ENCODE peak calls at places on chromosome 1, in four cellular contexts. I, C, W and H are unnamed samples.

GRCh38 chr1:51840743-51841461 is 37.6 kb downstream of the NRDC start:
- DNase-seq in W (no peak), C (no peak), I (no peak), H (no peak)

GRCh38 chr1:201221201-201221846 is 30.7 kb downstream of the IGFN1 start:
- DNase-seq in I (no peak), W (no peak), C (no peak), H (no peak)

GRCh38 chr1:165112260-165112659 is 244.3 kb downstream of the LMX1A start:
- DNase-seq in W (no peak), C (no peak), I (no peak), H (no peak)

GRCh38 chr1:16717174-16718108 is 22.9 kb upstream of the RNU1-4 start:
- DNase-seq in W (no peak), I (no peak), C (no peak), H (no peak)

GRCh38 chr1:4079815-4080214 is 179.7 kb upstream of the C1orf174 start:
- DNase-seq in I (no peak), C (no peak), W (no peak), H (no peak)

GRCh38 chr1:218930000-218930399 is 243.7 kb upstream of the LYPLAL1 start:
- DNase-seq in I (no peak), W (no peak), C (no peak), H (no peak)

GRCh38 chr1:248838357-248839167 is 538 bp downstream of the ZNF672 start:
- DNase-seq in C (peak; percentile 93), I (peak; percentile 72), W (peak; percentile 92), H (no peak)

GRCh38 chr1:69929278-69930057 is 275.9 kb downstream of the LRRC40 start:
- DNase-seq in I (no peak), C (no peak), W (no peak), H (no peak)

GRCh38 chr1:224786533-224787249 is 142.8 kb upstream of the DNAH14 start:
- DNase-seq in C (no peak), W (no peak), I (no peak), H (no peak)

GRCh38 chr1:61807606-61808005 is 65.3 kb downstream of the PATJ start:
- DNase-seq in W (no peak), I (no peak), C (no peak), H (no peak)

GRCh38 chr1:17826165-17826488 is 71.0 kb downstream of the ACTL8 start:
- DNase-seq in I (no peak), C (peak; percentile 77), W (peak; percentile 61), H (no peak)

GRCh38 chr1:109785446-109786106 is 21.9 kb upstream of the EPS8L3 start:
- DNase-seq in W (peak; percentile 5), C (no peak), I (no peak), H (no peak)

GRCh38 chr1:40039245-40039756 is 1.2 kb upstream of the CAP1 start:
- DNase-seq in C (no peak), W (no peak), I (no peak), H (no peak)

GRCh38 chr1:65812065-65812464 is 19.4 kb downstream of the PDE4B start:
- DNase-seq in C (no peak), I (no peak), W (peak; percentile 39), H (peak; percentile 35)

GRCh38 chr1:86296305-86297205 is 99.6 kb downstream of the ODF2L start:
- DNase-seq in I (no peak), W (no peak), C (no peak), H (no peak)

GRCh38 chr1:207810173-207810572 is 58.3 kb downstream of the CD46 start:
- DNase-seq in I (no peak), W (no peak), C (no peak), H (no peak)

GRCh38 chr1:180210008-180210555 is 20.0 kb upstream of the LHX4 start:
- DNase-seq in C (no peak), W (no peak), I (no peak), H (no peak)

GRCh38 chr1:211259596-211260126 is 495 bp downstream of the RCOR3 start:
- DNase-seq in C (peak; percentile 78), W (peak; percentile 61), I (peak; percentile 26), H (no peak)

GRCh38 chr1:44801491-44802305 is 1.5 kb downstream of the PLK3 start:
- DNase-seq in I (no peak), W (peak; percentile 17), C (peak; percentile 38), H (no peak)

GRCh38 chr1:7580923-7581753 is 190.0 kb upstream of the VAMP3 start:
- DNase-seq in C (peak; percentile 4), I (no peak), W (no peak), H (no peak)

GRCh38 chr1:32494711-32495337 is 30.0 kb downstream of the ZBTB8B start:
- DNase-seq in C (no peak), I (no peak), W (no peak), H (no peak)

GRCh38 chr1:220732137-220732536 is 16.0 kb upstream of the MTARC2 start:
- DNase-seq in C (no peak), I (no peak), W (no peak), H (no peak)

GRCh38 chr1:154422521-154422920 is 17.4 kb downstream of the IL6R start:
- DNase-seq in I (no peak), W (no peak), C (peak; percentile 26), H (no peak)

GRCh38 chr1:48831579-48831978 is 54.9 kb upstream of the BEND5 start:
- DNase-seq in W (no peak), I (no peak), C (no peak), H (no peak)

GRCh38 chr1:75134939-75135828 is 996 bp downstream of the LHX8 start:
- DNase-seq in I (no peak), W (no peak), C (no peak), H (no peak)

GRCh38 chr1:214864896-214865688 is 217.4 kb upstream of the KCNK2 start:
- DNase-seq in C (no peak), I (no peak), W (no peak), H (peak; percentile 35)

GRCh38 chr1:108182854-108183253 is 17.3 kb downstream of the SLC25A24 start:
- DNase-seq in W (no peak), I (no peak), C (no peak), H (no peak)
- TF ChIP-seq CTCF in W (no peak), I (no peak), C (no peak), H (no peak)

DNA sequence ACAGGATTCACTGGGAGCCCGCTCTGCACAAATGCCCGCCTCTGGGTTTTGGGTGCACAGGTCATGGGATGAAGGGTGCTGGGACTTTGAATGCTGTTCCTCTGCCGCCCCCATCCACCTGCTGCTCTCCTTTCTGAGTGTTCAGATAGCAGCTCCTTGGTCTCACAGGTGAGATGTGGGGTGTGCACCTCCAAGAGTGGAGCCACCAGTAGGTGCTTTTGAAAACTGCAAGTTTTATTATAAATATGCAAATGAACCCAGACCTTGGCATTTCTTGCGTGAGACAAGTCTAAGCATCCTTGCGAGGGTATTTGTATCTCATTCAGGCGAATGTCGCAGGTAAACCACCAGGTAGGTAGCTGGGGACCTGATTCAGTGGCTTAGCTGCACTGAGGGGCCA is 30.2 kb downstream of the OBSCN start:
- DNase-seq in W (no peak), I (no peak), C (no peak), H (no peak)
- H3K36me3 ChIP-seq in W (no peaks in the 10 kb centered on the region), I (peaks cover 25% of the 10 kb centered on the region), C (no peaks in the 10 kb centered on the region), H (peaks cover 3% of the 10 kb centered on the region)

GRCh38 chr1:47593598-47594285 is 155.9 kb downstream of the FOXD2 start:
- DNase-seq in W (no peak), C (no peak), I (no peak), H (no peak)
- H3K4me3 ChIP-seq in W (no peak overlapping the region), C (no peak overlapping the region), I (peak overlapping the region; percentile 28), H (no peak overlapping the region)

DNA sequence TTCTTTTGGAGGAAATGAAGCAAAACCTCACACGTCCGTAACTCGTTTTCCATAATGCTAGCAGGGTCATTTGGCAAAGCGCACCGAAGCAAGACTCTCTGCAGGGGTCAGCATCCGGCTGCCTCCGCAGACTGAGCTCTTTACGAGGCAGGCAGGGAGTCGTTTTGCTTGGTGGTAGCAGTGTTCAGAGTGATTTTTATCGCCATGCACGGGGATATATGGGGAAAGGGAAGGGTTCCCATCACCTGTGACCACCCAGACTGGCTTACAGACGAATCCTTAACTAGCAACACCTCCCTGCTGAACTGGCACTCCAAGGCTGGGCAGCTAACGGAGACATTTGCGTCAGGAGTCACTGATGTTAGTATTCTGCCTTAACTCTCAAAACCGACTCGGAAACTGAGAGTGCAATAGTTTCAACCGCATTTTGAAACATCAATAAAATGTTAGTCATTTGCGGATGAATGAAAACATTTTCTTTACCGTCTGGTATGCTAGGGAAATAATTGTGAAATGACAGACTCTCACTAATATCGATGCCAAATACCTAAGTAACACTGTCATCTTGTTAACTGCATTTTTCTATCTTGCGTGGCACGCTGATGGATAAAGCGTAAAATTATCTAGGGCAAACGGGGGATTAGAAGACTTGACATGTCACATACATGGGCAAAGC is 2.2 kb upstream of the NEGR1 start:
- DNase-seq in W (peak; percentile 19), C (peak; percentile 27), I (no peak), H (peak; percentile 69)
- TF ChIP-seq CTCF in W (no peak), C (no peak), I (no peak), H (peak; percentile 17)

DNA sequence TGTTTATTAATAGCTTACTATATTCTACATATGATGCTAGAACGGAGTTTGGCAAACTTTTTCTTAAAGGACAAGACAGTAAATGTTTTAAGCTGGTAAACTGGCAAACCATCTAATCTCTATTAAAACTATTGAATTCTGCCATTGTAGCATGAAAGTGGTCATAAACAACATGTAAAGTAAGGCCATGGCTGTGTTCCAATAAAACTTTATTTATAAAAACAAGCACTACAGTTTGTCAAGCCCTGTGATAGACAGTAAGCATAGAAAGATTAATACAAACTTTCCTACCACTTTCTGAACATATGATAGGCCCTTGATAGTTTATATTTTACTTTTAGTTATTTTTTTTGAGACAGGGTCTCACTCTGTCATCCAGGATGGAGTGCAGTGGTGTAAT is 22.4 kb downstream of the PEA15 start:
- DNase-seq in C (no peak), I (no peak), W (no peak), H (no peak)
- H3K36me3 ChIP-seq in C (peaks cover 12% of the 10 kb centered on the region), I (peaks cover 99% of the 10 kb centered on the region), W (no peaks in the 10 kb centered on the region), H (peaks cover 1% of the 10 kb centered on the region)

GRCh38 chr1:46242918-46243317 is 4.6 kb upstream of the RAD54L start:
- DNase-seq in C (no peak), I (no peak), W (no peak), H (no peak)

GRCh38 chr1:46246548-46247432 is 773 bp upstream of the RAD54L start:
- DNase-seq in C (no peak), W (peak; percentile 65), I (peak; percentile 17), H (no peak)

GRCh38 chr1:46247433-46248121 is at the start of gene RAD54L:
- DNase-seq in W (peak; percentile 98), C (peak; percentile 97), I (peak; percentile 96), H (peak; percentile 91)

GRCh38 chr1:46244656-46245371 is 2.7 kb upstream of the RAD54L start:
- DNase-seq in I (no peak), W (no peak), C (no peak), H (no peak)

GRCh38 chr1:46248122-46248920 is 758 bp downstream of the RAD54L start:
- DNase-seq in I (no peak), W (peak; percentile 52), C (peak; percentile 65), H (no peak)
- H3K4me3 ChIP-seq in I (peak overlapping the region; percentile 66), W (no peak overlapping the region), C (peak overlapping the region; percentile 30), H (peak overlapping the region; percentile 69)

GRCh38 chr1:213135572-213135971 is 84.5 kb downstream of the RPS6KC1 start:
- DNase-seq in W (no peak), I (no peak), C (no peak), H (no peak)

GRCh38 chr1:213127074-213127473 is 76.0 kb downstream of the RPS6KC1 start:
- DNase-seq in W (no peak), I (no peak), C (no peak), H (no peak)

GRCh38 chr1:213136190-213136917 is 85.3 kb downstream of the RPS6KC1 start:
- DNase-seq in I (no peak), W (peak; percentile 42), C (no peak), H (no peak)

GRCh38 chr1:213131851-213132655 is 81.0 kb downstream of the RPS6KC1 start:
- DNase-seq in C (no peak), W (no peak), I (no peak), H (no peak)
- TF ChIP-seq CTCF in C (no peak), W (no peak), I (no peak), H (no peak)